ENCODE peak calls at places on chromosomes 13 and 19, in seven cellular contexts. One of them, this sample, is unnamed.

GRCh38 chr13:35342440-35342839 is 134.0 kb downstream of the MAB21L1 start:
- DNase-seq in brain microvascular endothelial cell: no peak
- DNase-seq in HCT116: no peak
- DNase-seq in adrenal gland: no peak
- DNase-seq in body of pancreas: no peak
- DNase-seq in spleen: no peak
- DNase-seq in AG04450: no peak
- DNase-seq in this sample: no peak

GRCh38 chr19:1189419-1189818 is 15.4 kb upstream of the SBNO2 start:
- DNase-seq in spleen: no peak
- DNase-seq in body of pancreas: no peak
- DNase-seq in AG04450: no peak
- DNase-seq in brain microvascular endothelial cell: no peak
- DNase-seq in HCT116: peak; percentile 75
- DNase-seq in adrenal gland: no peak
- DNase-seq in this sample: peak; percentile 46

GRCh38 chr19:54345938-54346386 is 7.0 kb upstream of the LILRA4 start:
- DNase-seq in body of pancreas: no peak
- DNase-seq in brain microvascular endothelial cell: no peak
- DNase-seq in adrenal gland: no peak
- DNase-seq in AG04450: no peak
- DNase-seq in spleen: no peak
- DNase-seq in HCT116: no peak
- DNase-seq in this sample: no peak

GRCh38 chr19:17061691-17062090 is 13.6 kb downstream of the HAUS8 start:
- DNase-seq in body of pancreas: no peak
- DNase-seq in spleen: no peak
- DNase-seq in HCT116: no peak
- DNase-seq in adrenal gland: no peak
- DNase-seq in brain microvascular endothelial cell: no peak
- DNase-seq in AG04450: no peak
- DNase-seq in this sample: no peak

GRCh38 chr13:40228486-40228885 is 438.0 kb downstream of the FOXO1 start:
- DNase-seq in adrenal gland: no peak
- DNase-seq in body of pancreas: no peak
- DNase-seq in HCT116: no peak
- DNase-seq in brain microvascular endothelial cell: no peak
- DNase-seq in spleen: no peak
- DNase-seq in AG04450: no peak
- DNase-seq in this sample: no peak

GRCh38 chr19:41351339-41352245 is 2.1 kb downstream of the TGFB1 start:
- DNase-seq in spleen: peak; percentile 97
- DNase-seq in AG04450: no peak
- DNase-seq in HCT116: no peak
- DNase-seq in brain microvascular endothelial cell: peak; percentile 28
- DNase-seq in body of pancreas: peak; percentile 40
- DNase-seq in adrenal gland: peak; percentile 61
- DNase-seq in this sample: peak; percentile 62

GRCh38 chr19:30167206-30167903 is 204.8 kb upstream of the ZNF536 start:
- DNase-seq in HCT116: no peak
- DNase-seq in adrenal gland: no peak
- DNase-seq in brain microvascular endothelial cell: no peak
- DNase-seq in body of pancreas: no peak
- DNase-seq in spleen: no peak
- DNase-seq in AG04450: no peak
- DNase-seq in this sample: no peak

GRCh38 chr13:20303636-20304035 is 71.5 kb upstream of the GJB6 start:
- DNase-seq in body of pancreas: no peak
- DNase-seq in HCT116: no peak
- DNase-seq in adrenal gland: no peak
- DNase-seq in AG04450: no peak
- DNase-seq in spleen: no peak
- DNase-seq in brain microvascular endothelial cell: no peak
- DNase-seq in this sample: no peak

GRCh38 chr13:30308548-30308947 is 1.2 kb upstream of the KATNAL1 start:
- DNase-seq in brain microvascular endothelial cell: peak; percentile 31
- DNase-seq in body of pancreas: no peak
- DNase-seq in spleen: no peak
- DNase-seq in adrenal gland: no peak
- DNase-seq in HCT116: no peak
- DNase-seq in AG04450: no peak
- DNase-seq in this sample: no peak

GRCh38 chr19:30785728-30786127 is 413.5 kb downstream of the ZNF536 start:
- DNase-seq in AG04450: no peak
- DNase-seq in HCT116: no peak
- DNase-seq in spleen: no peak
- DNase-seq in body of pancreas: no peak
- DNase-seq in brain microvascular endothelial cell: no peak
- DNase-seq in adrenal gland: no peak
- DNase-seq in this sample: no peak

GRCh38 chr19:53865918-53866696 is 1.6 kb upstream of the MYADM start:
- DNase-seq in brain microvascular endothelial cell: no peak
- DNase-seq in HCT116: peak; percentile 60
- DNase-seq in spleen: peak; percentile 92
- DNase-seq in AG04450: no peak
- DNase-seq in body of pancreas: peak; percentile 56
- DNase-seq in adrenal gland: peak; percentile 48
- DNase-seq in this sample: peak; percentile 27

GRCh38 chr13:51768976-51769375 is 35.0 kb downstream of the DHRS12 start:
- DNase-seq in AG04450: no peak
- DNase-seq in brain microvascular endothelial cell: no peak
- DNase-seq in body of pancreas: no peak
- DNase-seq in HCT116: no peak
- DNase-seq in spleen: no peak
- DNase-seq in adrenal gland: no peak
- DNase-seq in this sample: no peak

GRCh38 chr13:51770160-51770559 is 33.8 kb downstream of the DHRS12 start:
- DNase-seq in spleen: no peak
- DNase-seq in HCT116: no peak
- DNase-seq in adrenal gland: no peak
- DNase-seq in body of pancreas: peak; percentile 68
- DNase-seq in brain microvascular endothelial cell: no peak
- DNase-seq in AG04450: no peak
- DNase-seq in this sample: no peak

GRCh38 chr13:51770681-51771417 is 33.1 kb downstream of the DHRS12 start:
- DNase-seq in spleen: no peak
- DNase-seq in HCT116: no peak
- DNase-seq in brain microvascular endothelial cell: no peak
- DNase-seq in AG04450: no peak
- DNase-seq in body of pancreas: peak; percentile 79
- DNase-seq in adrenal gland: no peak
- DNase-seq in this sample: no peak

GRCh38 chr13:51768378-51768921 is 35.5 kb downstream of the DHRS12 start:
- DNase-seq in spleen: no peak
- DNase-seq in HCT116: no peak
- DNase-seq in AG04450: no peak
- DNase-seq in brain microvascular endothelial cell: no peak
- DNase-seq in adrenal gland: no peak
- DNase-seq in body of pancreas: no peak
- DNase-seq in this sample: no peak

DNA sequence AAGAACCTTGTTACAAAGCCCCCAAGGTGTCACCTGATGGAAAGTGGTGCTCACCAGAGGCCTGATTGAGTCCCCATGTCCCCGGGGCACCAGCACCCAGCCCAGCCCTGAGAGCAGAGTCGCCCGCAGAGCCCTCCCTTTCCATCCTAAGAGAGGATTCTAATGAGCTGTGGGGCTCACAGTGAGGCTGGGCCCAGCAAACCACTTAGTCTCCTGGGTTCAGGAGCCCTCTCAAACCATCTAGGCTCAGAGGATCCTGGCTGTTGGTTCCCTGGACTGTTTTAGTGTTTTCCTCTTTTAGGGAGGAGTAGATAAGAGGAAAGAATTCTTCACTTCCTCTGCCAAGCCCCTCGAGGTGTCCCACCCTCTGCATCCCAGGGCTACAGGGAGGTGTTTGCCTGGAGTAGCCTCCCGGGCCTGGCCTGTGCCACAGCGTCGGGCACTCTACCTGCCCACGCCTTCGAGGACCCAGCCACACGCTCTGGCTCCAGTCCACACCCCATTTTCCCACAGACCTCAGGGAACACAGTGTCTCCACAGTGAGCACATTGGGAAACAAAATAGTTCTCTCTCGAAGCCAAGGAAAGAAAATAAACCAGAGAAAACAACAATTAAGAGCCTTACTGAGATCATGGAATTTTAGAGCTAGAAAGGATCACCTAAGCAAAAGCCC is 34.4 kb downstream of the DHRS12 start:
- DNase-seq in adrenal gland: no peak
- DNase-seq in body of pancreas: peak; percentile 90
- DNase-seq in spleen: no peak
- DNase-seq in HCT116: no peak
- DNase-seq in AG04450: no peak
- DNase-seq in brain microvascular endothelial cell: no peak
- DNase-seq in this sample: no peak
- H3K27ac ChIP-seq in adrenal gland: peak overlapping the region; percentile 55
- H3K27ac ChIP-seq in body of pancreas: peak overlapping the region; percentile 98
- H3K27ac ChIP-seq in spleen: peak overlapping the region; percentile 26
- H3K27ac ChIP-seq in HCT116: no peak overlapping the region
- H3K27ac ChIP-seq in AG04450: no peak overlapping the region
- H3K27ac ChIP-seq in brain microvascular endothelial cell: no peak overlapping the region
- H3K27ac ChIP-seq in this sample: no peak overlapping the region

GRCh38 chr13:24491853-24492252 is 20.7 kb downstream of the PARP4 start:
- DNase-seq in AG04450: no peak
- DNase-seq in HCT116: no peak
- DNase-seq in body of pancreas: no peak
- DNase-seq in spleen: no peak
- DNase-seq in adrenal gland: no peak
- DNase-seq in brain microvascular endothelial cell: peak; percentile 6
- DNase-seq in this sample: no peak
- TF ChIP-seq CTCF in AG04450: peak; percentile 21
- TF ChIP-seq CTCF in HCT116: peak; percentile 25
- TF ChIP-seq CTCF in body of pancreas: no peak
- TF ChIP-seq CTCF in spleen: no peak
- TF ChIP-seq CTCF in adrenal gland: peak; percentile 6
- TF ChIP-seq CTCF in brain microvascular endothelial cell: peak; percentile 35
- TF ChIP-seq CTCF in this sample: no peak

GRCh38 chr13:26882731-26883130 is 122.1 kb upstream of the GPR12 start:
- DNase-seq in adrenal gland: no peak
- DNase-seq in AG04450: no peak
- DNase-seq in brain microvascular endothelial cell: no peak
- DNase-seq in body of pancreas: no peak
- DNase-seq in HCT116: no peak
- DNase-seq in spleen: no peak
- DNase-seq in this sample: no peak

GRCh38 chr13:26881154-26881553 is 120.6 kb upstream of the GPR12 start:
- DNase-seq in HCT116: no peak
- DNase-seq in spleen: no peak
- DNase-seq in adrenal gland: peak; percentile 70
- DNase-seq in brain microvascular endothelial cell: peak; percentile 45
- DNase-seq in AG04450: peak; percentile 3
- DNase-seq in body of pancreas: no peak
- DNase-seq in this sample: no peak

GRCh38 chr13:26883613-26884257 is 123.1 kb upstream of the GPR12 start:
- DNase-seq in spleen: no peak
- DNase-seq in brain microvascular endothelial cell: no peak
- DNase-seq in AG04450: no peak
- DNase-seq in adrenal gland: no peak
- DNase-seq in HCT116: no peak
- DNase-seq in body of pancreas: no peak
- DNase-seq in this sample: no peak

GRCh38 chr13:26878465-26878864 is 117.9 kb upstream of the GPR12 start:
- DNase-seq in AG04450: no peak
- DNase-seq in spleen: no peak
- DNase-seq in adrenal gland: no peak
- DNase-seq in brain microvascular endothelial cell: no peak
- DNase-seq in body of pancreas: no peak
- DNase-seq in HCT116: no peak
- DNase-seq in this sample: no peak

DNA sequence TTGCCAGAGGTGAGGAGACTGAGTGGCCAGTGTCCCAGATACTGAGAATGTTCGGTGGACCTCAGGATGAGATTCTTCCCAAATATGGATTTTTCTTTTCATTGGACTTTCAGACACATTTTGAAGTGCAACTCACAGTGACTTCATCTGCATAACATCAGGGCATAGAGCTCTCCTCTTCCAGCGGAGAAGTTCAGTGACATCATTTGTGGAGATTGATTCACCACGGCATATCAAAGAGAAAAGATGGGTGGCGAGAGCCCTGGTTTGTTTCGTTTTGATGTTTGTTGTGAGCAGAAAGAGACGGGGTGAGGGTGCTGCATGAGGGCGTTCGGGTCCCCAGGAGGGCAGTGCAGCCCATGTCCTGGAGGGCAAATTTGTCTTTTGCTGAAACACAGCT is 120.2 kb upstream of the GPR12 start:
- DNase-seq in AG04450: no peak
- DNase-seq in brain microvascular endothelial cell: no peak
- DNase-seq in HCT116: no peak
- DNase-seq in body of pancreas: no peak
- DNase-seq in adrenal gland: no peak
- DNase-seq in spleen: no peak
- DNase-seq in this sample: no peak
- H3K27me3 ChIP-seq in AG04450: no peaks in the 10 kb centered on the region
- H3K27me3 ChIP-seq in brain microvascular endothelial cell: no peaks in the 10 kb centered on the region
- H3K27me3 ChIP-seq in HCT116: peaks cover 49% of the 10 kb centered on the region
- H3K27me3 ChIP-seq in body of pancreas: no peaks in the 10 kb centered on the region
- H3K27me3 ChIP-seq in adrenal gland: no peaks in the 10 kb centered on the region
- H3K27me3 ChIP-seq in spleen: no peaks in the 10 kb centered on the region
- H3K27me3 ChIP-seq in this sample: peaks cover 3% of the 10 kb centered on the region

GRCh38 chr13:101454767-101455166 is 2.3 kb downstream of the ITGBL1 start:
- DNase-seq in HCT116: no peak
- DNase-seq in body of pancreas: no peak
- DNase-seq in AG04450: no peak
- DNase-seq in spleen: no peak
- DNase-seq in adrenal gland: no peak
- DNase-seq in brain microvascular endothelial cell: no peak
- DNase-seq in this sample: no peak

GRCh38 chr13:101457176-101457575 is 4.7 kb downstream of the ITGBL1 start:
- DNase-seq in brain microvascular endothelial cell: no peak
- DNase-seq in HCT116: no peak
- DNase-seq in AG04450: no peak
- DNase-seq in adrenal gland: no peak
- DNase-seq in spleen: no peak
- DNase-seq in body of pancreas: no peak
- DNase-seq in this sample: no peak

GRCh38 chr13:101453784-101454201 is 1.3 kb downstream of the ITGBL1 start:
- DNase-seq in HCT116: no peak
- DNase-seq in AG04450: no peak
- DNase-seq in body of pancreas: peak; percentile 55
- DNase-seq in adrenal gland: no peak
- DNase-seq in brain microvascular endothelial cell: no peak
- DNase-seq in spleen: no peak
- DNase-seq in this sample: no peak

GRCh38 chr13:101452519-101453485 is at the start of gene ITGBL1:
- DNase-seq in AG04450: no peak
- DNase-seq in spleen: no peak
- DNase-seq in brain microvascular endothelial cell: no peak
- DNase-seq in HCT116: no peak
- DNase-seq in body of pancreas: no peak
- DNase-seq in adrenal gland: no peak
- DNase-seq in this sample: no peak

DNA sequence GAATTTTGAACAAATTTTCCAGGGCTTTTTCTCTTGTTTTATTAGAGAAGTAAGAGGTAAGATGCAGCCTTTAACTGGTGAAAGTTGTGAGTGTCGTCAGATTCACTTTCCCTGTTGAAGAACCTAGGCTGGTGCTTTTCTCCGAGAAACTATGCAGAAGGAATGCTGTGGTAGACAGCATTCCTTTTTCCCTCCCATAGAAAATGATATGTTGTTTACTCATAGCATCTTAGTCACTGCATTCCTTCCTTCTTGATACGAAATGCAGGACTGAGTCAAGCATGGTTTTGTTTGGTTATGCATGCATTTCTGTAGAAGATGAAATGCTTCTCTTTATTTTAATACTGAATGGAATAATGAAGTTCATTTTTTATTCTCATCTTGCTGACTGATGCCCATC is 3.4 kb downstream of the ITGBL1 start:
- DNase-seq in HCT116: no peak
- DNase-seq in adrenal gland: no peak
- DNase-seq in AG04450: peak; percentile 79
- DNase-seq in spleen: no peak
- DNase-seq in body of pancreas: no peak
- DNase-seq in brain microvascular endothelial cell: peak; percentile 85
- DNase-seq in this sample: no peak
- H3K27ac ChIP-seq in HCT116: peak overlapping the region; percentile 53
- H3K27ac ChIP-seq in adrenal gland: no peak overlapping the region
- H3K27ac ChIP-seq in AG04450: peak overlapping the region; percentile 87
- H3K27ac ChIP-seq in spleen: no peak overlapping the region
- H3K27ac ChIP-seq in body of pancreas: no peak overlapping the region
- H3K27ac ChIP-seq in brain microvascular endothelial cell: peak overlapping the region; percentile 74
- H3K27ac ChIP-seq in this sample: no peak overlapping the region

This sample was measured in CD4-positive, alpha-beta T cell.